ENCODE peak calls at places on chromosomes 7 and 10, in six cellular contexts. C is K562, I is fibroblast of lung, E is neural progenitor cell, R is IMR-90, X is adrenal gland. A is an unnamed sample. For H3K4me1, the result is how much of the 10 kb centered on the place peaks cover.

GRCh38 chr10:97683556-97684357 is 3.3 kb downstream of the AVPI1 start:
- DNase-seq in C (no peak), I (peak), E (no peak), R (peak), X (no peak), A (no peak)

GRCh38 chr10:52779541-52780390 is 7.2 kb upstream of the MBL2 start:
- DNase-seq in C (peak), I (peak), E (peak), R (peak), X (peak), A (peak)

GRCh38 chr7:142754681-142755575 is 5.7 kb downstream of the PRSS1 start:
- DNase-seq in C (no peak), I (peak), E (no peak), R (no peak), X (no peak), A (no peak)

GRCh38 chr7:151126500-151127137 is 40.3 kb downstream of the AGAP3 start:
- DNase-seq in C (no peak), I (no peak), E (peak), R (no peak), X (no peak), A (no peak)

GRCh38 chr7:106844286-106844997 is 20.6 kb upstream of the PIK3CG start:
- DNase-seq in C (no peak), I (no peak), E (no peak), R (no peak), X (no peak), A (no peak)

GRCh38 chr10:123298583-123298982 is 144.4 kb downstream of the BUB3 start:
- DNase-seq in C (no peak), I (no peak), E (no peak), R (no peak), X (no peak), A (no peak)

GRCh38 chr10:96651998-96652431 is 65.2 kb upstream of the TM9SF3 start:
- DNase-seq in C (no peak), I (no peak), E (no peak), R (no peak), X (no peak), A (no peak)

GRCh38 chr10:131070856-131071255 is 240.7 kb downstream of the TCERG1L start:
- DNase-seq in C (no peak), I (no peak), E (no peak), R (no peak), X (no peak), A (no peak)

GRCh38 chr10:132937861-132938260 is 4.5 kb downstream of the CFAP46 start:
- DNase-seq in C (no peak), I (no peak), E (no peak), R (no peak), X (no peak), A (no peak)

GRCh38 chr10:125936331-125936730 is 40.0 kb downstream of the FANK1 start:
- DNase-seq in C (no peak), I (peak), E (no peak), R (no peak), X (no peak), A (no peak)

GRCh38 chr10:14032406-14032998 is 298.2 kb downstream of the FRMD4A start:
- DNase-seq in C (peak), I (peak), E (peak), R (no peak), X (no peak), A (peak)

GRCh38 chr7:108529341-108529740 is 3.4 kb upstream of the PNPLA8 start:
- DNase-seq in C (no peak), I (no peak), E (peak), R (no peak), X (no peak), A (no peak)

GRCh38 chr10:50325449-50326188 is 74.3 kb upstream of the ASAH2 start:
- DNase-seq in C (peak), I (peak), E (no peak), R (peak), X (peak), A (peak)

GRCh38 chr10:96608815-96609214 is 22.0 kb upstream of the TM9SF3 start:
- DNase-seq in C (no peak), I (no peak), E (peak), R (no peak), X (no peak), A (no peak)

GRCh38 chr10:110437761-110438341 is 59.9 kb upstream of the DUSP5 start:
- DNase-seq in C (no peak), I (no peak), E (no peak), R (no peak), X (no peak), A (no peak)

GRCh38 chr7:158109364-158110033 is 478.1 kb downstream of the PTPRN2 start:
- DNase-seq in C (no peak), I (no peak), E (no peak), R (no peak), X (peak), A (no peak)

GRCh38 chr7:128740996-128741395 is 1.8 kb downstream of the CALU start:
- DNase-seq in C (no peak), I (peak), E (no peak), R (no peak), X (peak), A (no peak)

GRCh38 chr10:48457949-48458661 is 146.8 kb downstream of the ARHGAP22 start:
- DNase-seq in C (no peak), I (no peak), E (no peak), R (no peak), X (peak), A (no peak)

GRCh38 chr7:1950623-1951523 is 280.8 kb downstream of the ELFN1 start:
- DNase-seq in C (peak), I (peak), E (no peak), R (peak), X (no peak), A (no peak)

GRCh38 chr7:142334236-142334635 is 76.4 kb upstream of the PRSS58 start:
- DNase-seq in C (no peak), I (no peak), E (no peak), R (no peak), X (no peak), A (no peak)

GRCh38 chr7:18096087-18096486 is 68.4 kb upstream of the PRPS1L1 start:
- DNase-seq in C (no peak), I (no peak), E (no peak), R (no peak), X (no peak), A (no peak)

GRCh38 chr10:129972145-129972965 is 8.3 kb upstream of the EBF3 start:
- DNase-seq in C (no peak), I (no peak), E (peak), R (no peak), X (no peak), A (peak)

GRCh38 chr7:151851160-151851751 is 25.7 kb downstream of the PRKAG2 start:
- DNase-seq in C (no peak), I (no peak), E (no peak), R (no peak), X (peak), A (no peak)

DNA sequence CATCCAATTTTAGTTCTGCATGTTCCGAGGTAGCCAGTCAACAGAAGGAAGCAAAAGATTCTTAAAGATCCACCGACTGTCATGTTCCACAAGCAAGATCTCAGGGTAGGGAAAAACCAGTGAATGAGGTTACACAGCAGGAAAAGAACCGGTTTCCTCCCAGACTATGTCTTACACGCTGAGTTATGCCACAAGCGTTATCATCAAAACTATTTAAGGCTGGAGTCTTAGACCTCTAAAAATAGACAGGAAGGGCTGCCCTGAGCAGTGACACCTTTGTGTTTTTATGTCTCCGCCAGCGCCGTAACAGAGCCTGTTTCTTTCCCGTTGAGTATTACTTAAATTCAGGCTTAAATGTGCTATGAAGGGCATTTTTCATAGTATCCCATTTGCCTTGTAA is 48.3 kb downstream of the PROSER2 start:
- DNase-seq in C (no peak), I (peak), E (no peak), R (peak), X (no peak), A (peak)
- H3K27ac ChIP-seq in C (peak), I (no peak), E (no peak), R (no peak), X (no peak), A (peak)

DNA sequence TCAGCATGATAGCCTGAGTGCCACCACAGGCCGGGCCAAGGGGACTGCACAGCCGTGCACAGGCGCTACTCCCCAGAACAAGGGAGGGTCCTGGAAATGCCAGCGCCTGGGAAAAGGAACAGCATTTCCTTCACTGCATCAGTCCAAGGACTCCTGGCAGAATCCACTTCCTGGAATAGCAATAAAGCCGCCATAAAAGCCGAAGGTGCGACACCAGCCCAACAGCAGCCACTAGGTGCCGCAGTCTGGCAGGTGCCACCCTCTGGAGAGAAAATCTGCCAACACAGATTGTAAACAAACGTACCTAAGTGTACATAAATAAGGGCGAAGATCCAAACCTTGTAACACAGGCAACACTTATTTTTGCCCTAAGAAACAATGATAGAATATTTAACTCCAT is 22.3 kb downstream of the VOPP1 start:
- DNase-seq in C (no peak), I (no peak), E (no peak), R (no peak), X (no peak), A (no peak)
- TF ChIP-seq CTCF in C (no peak), I (no peak), E (peak), R (no peak), X (no peak), A (no peak)

DNA sequence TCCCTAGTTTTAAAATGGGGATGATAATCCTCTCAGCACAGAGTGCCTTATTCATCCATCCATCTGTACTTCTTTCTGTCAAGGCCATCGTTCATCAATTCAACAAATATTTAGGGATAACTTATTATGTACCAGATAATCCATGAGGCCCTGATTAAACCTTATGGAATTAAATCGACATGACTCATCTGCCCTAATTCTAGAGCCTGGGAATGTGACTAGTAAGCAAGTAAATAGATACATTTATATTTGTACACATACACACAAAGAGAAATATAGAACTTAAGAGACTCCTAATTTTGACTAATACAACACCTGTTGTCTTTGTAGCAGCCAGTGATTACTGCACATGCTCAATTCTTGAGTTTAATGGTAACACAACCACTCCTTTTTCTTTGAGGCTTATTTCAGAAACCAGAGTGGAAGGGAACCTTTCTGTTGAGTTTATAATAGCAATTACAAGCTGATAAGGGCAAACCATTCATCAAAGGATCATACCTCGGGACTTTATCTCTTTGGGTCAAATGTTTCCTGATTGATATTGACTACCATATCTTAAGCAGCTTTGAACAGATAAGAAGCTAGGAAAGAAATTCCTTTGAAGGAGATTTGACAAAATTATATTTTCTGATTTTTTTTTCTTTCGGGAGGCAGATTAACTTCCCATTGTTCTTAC is 122.7 kb downstream of the ARID5B start:
- DNase-seq in C (no peak), I (no peak), E (no peak), R (no peak), X (no peak), A (no peak)
- H3K4me1 ChIP-seq in C (under half), I (under half), E (under half), R (under half), X (under half), A (under half)

GRCh38 chr7:137983308-137984008 is 18.4 kb downstream of the CREB3L2 start:
- DNase-seq in C (no peak), I (peak), E (no peak), R (no peak), X (no peak), A (no peak)

GRCh38 chr7:137986252-137987010 is 15.5 kb downstream of the CREB3L2 start:
- DNase-seq in C (peak), I (peak), E (no peak), R (peak), X (peak), A (no peak)

GRCh38 chr7:137985897-137986251 is 16.0 kb downstream of the CREB3L2 start:
- DNase-seq in C (peak), I (no peak), E (no peak), R (no peak), X (no peak), A (no peak)

GRCh38 chr7:137985253-137985896 is 16.5 kb downstream of the CREB3L2 start:
- DNase-seq in C (no peak), I (no peak), E (no peak), R (peak), X (no peak), A (peak)

GRCh38 chr7:137984181-137985041 is 17.5 kb downstream of the CREB3L2 start:
- DNase-seq in C (peak), I (no peak), E (no peak), R (no peak), X (no peak), A (no peak)
- H3K27ac ChIP-seq in C (no peak), I (peak), E (no peak), R (peak), X (peak), A (peak)

GRCh38 chr10:102643346-102644065 is 773 bp upstream of the TRIM8 start:
- DNase-seq in C (peak), I (peak), E (peak), R (peak), X (peak), A (peak)

GRCh38 chr10:102644066-102644645 is at the start of gene TRIM8:
- DNase-seq in C (peak), I (peak), E (peak), R (no peak), X (no peak), A (peak)

GRCh38 chr10:102641398-102641797 is 2.9 kb upstream of the TRIM8 start:
- DNase-seq in C (no peak), I (no peak), E (no peak), R (no peak), X (no peak), A (no peak)

GRCh38 chr10:102641880-102642552 is 2.3 kb upstream of the TRIM8 start:
- DNase-seq in C (peak), I (peak), E (peak), R (peak), X (peak), A (peak)

GRCh38 chr10:102642553-102643345 is 1.5 kb upstream of the TRIM8 start:
- DNase-seq in C (no peak), I (peak), E (peak), R (peak), X (peak), A (peak)
- TF ChIP-seq CTCF in C (no peak), I (no peak), E (no peak), R (peak), X (no peak), A (no peak)

GRCh38 chr7:101940151-101940550 is 122.7 kb downstream of the CUX1 start:
- DNase-seq in C (no peak), I (no peak), E (no peak), R (no peak), X (no peak), A (no peak)
- H3K4me1 ChIP-seq in C (under half), I (under half), E (under half), R (under half), X (under half), A (half or more)

GRCh38 chr10:79438699-79439085 is 6.7 kb downstream of the ZCCHC24 start:
- DNase-seq in C (no peak), I (no peak), E (no peak), R (no peak), X (no peak), A (no peak)

GRCh38 chr10:79440281-79440680 is 5.1 kb downstream of the ZCCHC24 start:
- DNase-seq in C (no peak), I (no peak), E (no peak), R (no peak), X (no peak), A (no peak)

GRCh38 chr10:79443338-79444242 is 1.8 kb downstream of the ZCCHC24 start:
- DNase-seq in C (no peak), I (no peak), E (no peak), R (peak), X (peak), A (no peak)

GRCh38 chr10:79442171-79443040 is 3.0 kb downstream of the ZCCHC24 start:
- DNase-seq in C (no peak), I (no peak), E (no peak), R (no peak), X (peak), A (no peak)

DNA sequence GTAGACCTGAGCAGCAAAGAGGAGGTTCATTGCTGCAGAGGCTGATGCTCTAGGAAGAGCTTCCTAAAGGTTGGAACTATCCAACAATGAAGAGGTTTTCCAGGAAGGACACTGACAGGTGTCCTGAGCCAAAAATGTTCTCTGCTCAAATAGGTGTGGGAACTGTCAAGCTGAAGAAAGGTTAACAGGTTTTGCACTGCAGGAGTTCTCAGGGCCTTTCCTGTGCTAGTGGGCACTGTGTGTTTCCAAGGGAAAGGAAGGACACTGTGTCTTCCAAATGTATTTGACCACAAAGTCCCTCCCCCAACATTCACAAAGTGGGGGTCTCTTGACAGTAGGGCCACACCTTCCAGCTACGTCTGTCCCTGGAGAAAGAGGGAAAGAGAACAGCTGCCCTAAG is 4.0 kb downstream of the ZCCHC24 start:
- DNase-seq in C (no peak), I (no peak), E (no peak), R (no peak), X (no peak), A (no peak)
- H3K27ac ChIP-seq in C (no peak), I (peak), E (no peak), R (peak), X (peak), A (no peak)

DNA sequence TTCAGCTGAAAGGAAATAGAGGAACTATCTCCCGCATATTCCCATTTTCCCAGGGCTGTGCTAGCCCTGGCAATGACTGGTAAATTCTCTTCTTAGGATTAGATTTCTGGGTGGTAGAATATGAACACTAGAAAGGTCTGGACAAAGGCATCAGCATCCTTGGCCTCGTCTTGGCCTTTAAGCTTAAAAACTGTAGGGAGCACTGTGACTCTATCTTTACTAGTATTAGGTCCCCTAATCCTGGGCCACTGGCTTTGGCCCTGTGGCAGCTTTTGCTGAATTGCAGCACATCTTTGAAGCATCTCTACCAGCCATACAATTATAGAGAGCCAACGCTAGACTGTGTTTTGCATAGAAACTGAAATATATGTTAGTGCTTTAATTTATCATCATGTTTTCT is 41.5 kb upstream of the EBLN1 start:
- DNase-seq in C (no peak), I (no peak), E (peak), R (no peak), X (no peak), A (no peak)
- TF ChIP-seq CTCF in C (peak), I (no peak), E (peak), R (no peak), X (no peak), A (peak)

DNA sequence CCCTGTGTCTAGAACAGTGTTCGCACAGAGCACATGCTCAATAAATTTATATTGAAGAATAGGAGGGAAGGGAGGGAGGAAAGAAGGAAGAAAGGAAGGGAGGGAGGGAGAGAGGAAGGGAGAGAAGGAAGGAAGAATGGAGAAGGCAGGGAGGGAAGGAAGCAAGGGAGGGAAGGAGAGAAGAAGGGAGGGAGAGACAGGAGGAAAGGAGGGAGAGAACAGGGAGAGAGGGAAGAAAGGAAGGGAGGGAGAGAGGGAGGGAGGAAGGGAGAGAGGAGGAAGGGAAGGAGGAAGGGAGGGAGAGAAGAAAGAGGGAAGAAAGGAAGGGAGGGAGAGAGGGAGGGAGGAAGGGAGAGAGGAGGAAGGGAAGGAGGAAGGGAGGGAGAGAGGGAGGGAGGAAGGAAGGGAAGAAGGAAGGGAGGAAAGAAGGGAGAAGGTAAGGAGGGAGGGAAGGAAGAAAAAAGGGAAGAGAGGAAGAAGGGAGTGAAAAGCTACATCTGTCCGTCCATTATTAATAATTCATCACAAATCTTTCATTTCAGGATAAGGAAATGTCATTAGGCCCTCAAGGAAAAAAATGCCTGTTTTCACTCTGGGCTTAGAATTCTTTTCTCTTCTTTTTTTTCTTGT is 79.7 kb downstream of the GRK5 start:
- DNase-seq in C (no peak), I (no peak), E (no peak), R (no peak), X (no peak), A (no peak)
- H3K4me1 ChIP-seq in C (under half), I (under half), E (under half), R (under half), X (under half), A (under half)

GRCh38 chr7:92964156-92964555 is 127.8 kb upstream of the CDK6 start:
- DNase-seq in C (no peak), I (no peak), E (no peak), R (no peak), X (no peak), A (no peak)
- H3K27ac ChIP-seq in C (no peak), I (no peak), E (no peak), R (no peak), X (no peak), A (no peak)

A was measured in cardiac muscle cell.